ENCODE peak calls at places on chromosomes 1 and 21, in four cellular contexts. X, G, D and Y are unnamed samples. For H3K27me3 and H3K9me3, the result is how much of the 10 kb centered on the place peaks cover.

GRCh38 chr1:154014154-154014910 is 23.8 kb downstream of the RPS27 start:
- DNase-seq in X (no peak), G (no peak), D (no peak), Y (no peak)

GRCh38 chr21:37266515-37267221 is 466 bp downstream of the VPS26C start:
- DNase-seq in X (peak), G (peak), D (peak), Y (peak)

GRCh38 chr1:19347538-19348177 is 35.5 kb downstream of the SLC66A1 start:
- DNase-seq in X (no peak), G (no peak), D (no peak), Y (no peak)

GRCh38 chr1:109240158-109241152 is 8.9 kb upstream of the CELSR2 start:
- DNase-seq in X (peak), G (peak), D (peak), Y (no peak)

GRCh38 chr1:17595602-17595925 is 56.1 kb downstream of the ARHGEF10L start:
- DNase-seq in X (no peak), G (no peak), D (no peak), Y (no peak)

GRCh38 chr1:64511054-64511453 is 41.1 kb downstream of the CACHD1 start:
- DNase-seq in X (no peak), G (no peak), D (no peak), Y (no peak)

GRCh38 chr1:24909388-24909898 is 20.6 kb downstream of the RUNX3 start:
- DNase-seq in X (peak), G (peak), D (peak), Y (peak)

GRCh38 chr1:186429017-186429416 is 31.9 kb downstream of the PDC start:
- DNase-seq in X (no peak), G (no peak), D (no peak), Y (no peak)

GRCh38 chr1:60977661-60978060 is 104.7 kb upstream of the NFIA start:
- DNase-seq in X (no peak), G (no peak), D (no peak), Y (no peak)

GRCh38 chr1:181159451-181160151 is 71.1 kb downstream of the IER5 start:
- DNase-seq in X (peak), G (no peak), D (no peak), Y (peak)

GRCh38 chr1:51752073-51752948 is 126.2 kb downstream of the NRDC start:
- DNase-seq in X (no peak), G (no peak), D (no peak), Y (no peak)

GRCh38 chr1:197303463-197303862 is 35.4 kb downstream of the CRB1 start:
- DNase-seq in X (no peak), G (no peak), D (no peak), Y (no peak)

GRCh38 chr1:66239834-66240233 is 294.1 kb upstream of the SGIP1 start:
- DNase-seq in X (no peak), G (no peak), D (peak), Y (no peak)

GRCh38 chr1:180952657-180953013 is 39.9 kb downstream of the KIAA1614 start:
- DNase-seq in X (no peak), G (no peak), D (no peak), Y (no peak)

GRCh38 chr1:13731897-13732296 is 31.9 kb downstream of the PRDM2 start:
- DNase-seq in X (no peak), G (no peak), D (no peak), Y (no peak)

GRCh38 chr21:34126691-34127090 is 53.3 kb downstream of the MRPS6 start:
- DNase-seq in X (no peak), G (no peak), D (no peak), Y (no peak)

GRCh38 chr1:151839457-151840409 is at the start of gene C2CD4D:
- DNase-seq in X (peak), G (no peak), D (peak), Y (peak)

GRCh38 chr1:66399888-66400529 is 133.9 kb upstream of the SGIP1 start:
- DNase-seq in X (no peak), G (no peak), D (no peak), Y (no peak)

GRCh38 chr21:37712204-37712934 is 203.9 kb downstream of the KCNJ6 start:
- DNase-seq in X (no peak), G (peak), D (peak), Y (peak)

GRCh38 chr1:53826367-53826766 is 11.7 kb downstream of the NDC1 start:
- DNase-seq in X (no peak), G (no peak), D (peak), Y (no peak)

GRCh38 chr1:186188736-186189135 is 186.3 kb downstream of the TPR start:
- DNase-seq in X (no peak), G (no peak), D (no peak), Y (no peak)

GRCh38 chr1:22255341-22256212 is 112.7 kb upstream of the WNT4 start:
- DNase-seq in X (no peak), G (no peak), D (no peak), Y (no peak)

DNA sequence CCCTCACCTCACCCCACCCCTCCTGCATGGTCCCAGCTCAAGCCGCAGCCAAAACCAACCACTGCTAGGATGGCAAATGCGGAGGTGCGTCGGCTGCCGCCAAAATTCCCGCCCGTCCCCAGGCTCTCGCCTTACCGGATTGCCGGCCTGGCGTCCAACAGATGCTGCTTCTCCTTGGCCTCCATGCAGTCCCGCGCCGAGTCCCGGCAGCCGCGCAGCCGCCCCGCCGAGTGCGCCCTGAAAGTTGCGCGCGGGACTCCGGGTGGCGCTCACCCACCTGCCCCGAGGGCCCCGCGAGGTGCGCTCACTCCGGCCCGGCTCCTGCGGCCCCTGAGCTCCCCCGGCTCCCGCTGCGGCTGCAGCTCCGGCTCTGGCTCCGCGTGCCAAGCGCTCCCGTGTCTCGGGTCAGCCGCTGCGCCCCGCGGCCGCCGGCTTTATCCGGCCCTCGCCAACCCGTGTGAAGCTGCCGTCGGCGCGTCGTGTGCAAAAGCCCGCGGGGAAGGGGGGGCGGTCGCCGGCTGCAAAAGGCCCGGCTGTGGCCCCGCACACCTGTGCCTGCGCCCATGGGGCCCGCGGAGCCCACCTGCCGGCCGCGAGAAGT is at the start of gene SLC30A2:
- DNase-seq in X (no peak), G (no peak), D (peak), Y (no peak)
- H3K27me3 ChIP-seq in X (half or more), G (under half), D (half or more), Y (under half)

DNA sequence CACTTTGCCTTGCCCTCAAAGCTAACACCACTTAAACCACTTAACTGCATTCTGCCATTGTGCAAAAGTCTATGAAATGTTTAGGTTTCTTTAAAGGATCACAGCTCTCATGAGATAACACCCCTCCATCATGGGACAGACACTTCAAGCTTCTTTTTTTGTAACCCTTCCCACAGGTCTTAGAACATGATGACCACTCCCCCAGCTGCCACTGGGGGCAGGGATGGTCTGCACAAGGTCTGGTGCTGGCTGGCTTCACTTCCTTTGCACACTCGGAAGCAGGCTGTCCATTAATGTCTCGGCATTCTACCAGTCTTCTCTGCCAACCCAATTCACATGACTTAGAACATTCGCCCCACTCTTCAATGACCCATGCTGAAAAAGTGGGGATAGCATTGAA is 7.7 kb downstream of the ADAMTS1 start:
- DNase-seq in X (no peak), G (no peak), D (no peak), Y (peak)
- H3K9me3 ChIP-seq in X (under half), G (under half), D (under half), Y (under half)

GRCh38 chr1:55134152-55134808 is 80.9 kb downstream of the USP24 start:
- DNase-seq in X (no peak), G (no peak), D (no peak), Y (no peak)

GRCh38 chr1:55131801-55132200 is 83.4 kb downstream of the USP24 start:
- DNase-seq in X (no peak), G (no peak), D (no peak), Y (no peak)

GRCh38 chr1:55128418-55128817 is 86.7 kb downstream of the USP24 start:
- DNase-seq in X (no peak), G (no peak), D (no peak), Y (no peak)

GRCh38 chr1:55129194-55129728 is 85.9 kb downstream of the USP24 start:
- DNase-seq in X (no peak), G (no peak), D (no peak), Y (no peak)

DNA sequence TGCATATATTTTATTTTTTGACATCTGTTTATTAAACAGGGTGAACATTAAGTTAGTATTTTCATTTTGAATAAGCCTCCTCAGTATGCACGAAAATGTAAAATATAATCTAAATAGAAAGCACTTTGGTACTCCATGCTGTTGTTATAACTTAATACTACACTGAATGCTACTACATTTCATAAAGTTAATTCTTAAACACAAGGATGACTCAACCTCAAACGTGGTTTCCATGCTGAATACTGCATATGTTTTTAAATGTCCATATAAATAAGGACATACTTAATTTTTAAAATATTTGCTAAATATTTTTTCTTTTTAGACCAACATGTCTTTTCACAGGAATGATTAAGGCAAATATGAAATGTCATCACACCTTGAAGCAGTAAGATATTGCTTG is 83.9 kb downstream of the USP24 start:
- DNase-seq in X (no peak), G (no peak), D (no peak), Y (no peak)
- H3K27ac ChIP-seq in X (no peak), G (no peak), D (no peak), Y (no peak)

DNA sequence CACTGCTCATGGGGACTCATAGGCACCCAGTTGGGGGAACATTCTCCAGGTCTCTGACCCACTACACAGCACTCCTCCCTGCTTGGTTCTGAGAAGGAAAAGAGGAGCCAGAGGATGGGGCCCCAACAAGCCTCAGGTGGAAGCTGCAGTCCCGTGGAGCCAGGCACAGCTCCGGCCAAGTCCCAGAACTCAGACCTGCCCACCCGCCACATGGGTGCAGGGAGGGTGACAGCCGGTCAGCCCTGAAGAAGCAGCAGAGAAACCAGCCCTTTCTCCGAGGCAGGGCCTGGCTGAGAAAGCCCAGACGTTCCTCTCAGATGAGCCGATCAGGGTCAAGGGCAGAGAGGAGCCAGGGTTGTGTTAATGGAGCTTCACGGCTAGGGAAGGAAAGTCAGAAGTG is 106.5 kb downstream of the PRDM16 start:
- DNase-seq in X (no peak), G (no peak), D (no peak), Y (peak)
- H3K27me3 ChIP-seq in X (under half), G (under half), D (under half), Y (under half)

DNA sequence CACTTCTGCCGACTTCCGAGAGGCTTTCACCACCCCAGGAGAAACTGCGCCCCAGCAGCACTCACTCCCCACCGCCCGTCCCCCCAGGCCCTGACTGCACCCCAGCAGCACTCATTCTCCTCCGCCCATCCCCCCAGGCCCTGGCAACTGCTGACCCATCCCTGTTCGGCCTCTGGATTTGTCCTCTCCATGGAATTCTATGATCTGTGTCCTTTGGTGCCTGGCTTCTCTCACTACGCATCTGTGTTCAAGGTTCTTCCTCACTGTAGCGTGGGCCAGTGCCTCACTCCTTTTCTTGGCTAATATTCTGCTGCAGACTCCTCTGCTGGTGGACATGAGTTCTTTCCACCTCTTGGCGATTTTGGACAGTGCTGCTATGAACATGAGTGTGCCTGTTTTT is 121.8 kb upstream of the ARHGEF16 start:
- DNase-seq in X (no peak), G (no peak), D (no peak), Y (no peak)
- H3K9me3 ChIP-seq in X (under half), G (under half), D (under half), Y (under half)

DNA sequence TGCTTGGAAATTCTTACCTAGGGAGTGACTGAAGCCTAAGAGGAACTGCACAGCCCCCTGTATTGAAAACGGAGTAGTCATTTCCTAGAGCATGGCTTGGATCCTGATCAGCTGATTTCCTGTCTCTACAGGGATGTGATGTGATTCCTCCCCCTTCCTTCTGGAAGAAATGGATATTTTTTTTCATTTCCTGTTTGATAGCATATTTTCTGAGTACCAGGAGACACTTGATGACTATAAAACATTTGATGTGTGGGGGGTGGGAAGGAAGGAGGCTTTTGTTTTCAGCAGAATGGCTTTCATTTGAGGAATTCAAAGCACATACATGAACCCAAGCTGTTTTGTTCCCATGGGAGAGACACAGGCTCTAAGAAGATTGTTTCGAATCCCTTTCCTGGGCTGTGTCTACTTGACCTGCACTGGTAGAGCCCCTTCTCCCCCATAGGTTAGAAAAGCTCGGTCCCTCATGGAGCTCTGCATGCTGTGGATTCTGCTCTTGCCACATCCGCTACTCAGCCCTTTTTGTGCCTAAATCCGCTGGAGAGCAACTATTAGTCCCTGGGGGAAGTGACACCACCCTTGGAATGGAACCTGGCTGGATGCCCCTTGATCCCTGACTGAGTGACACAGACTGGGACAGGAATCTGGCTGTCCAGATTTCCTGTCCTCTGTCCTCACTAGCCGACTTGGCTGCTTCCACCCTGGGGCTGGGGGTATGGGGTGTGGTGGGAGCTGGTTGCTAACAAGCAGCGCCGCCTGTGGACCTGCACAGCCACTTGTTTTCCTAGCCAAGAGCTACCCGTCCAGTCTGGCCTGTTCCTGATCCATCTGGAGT is 71.8 kb upstream of the MACF1 start:
- DNase-seq in X (peak), G (peak), D (peak), Y (peak)
- H3K27ac ChIP-seq in X (peak), G (peak), D (peak), Y (peak)

GRCh38 chr1:78231894-78232293 is 186.1 kb downstream of the GIPC2 start:
- DNase-seq in X (no peak), G (no peak), D (no peak), Y (no peak)

GRCh38 chr1:78232630-78233029 is 186.9 kb downstream of the GIPC2 start:
- DNase-seq in X (no peak), G (no peak), D (no peak), Y (no peak)

GRCh38 chr1:78237364-78237916 is 191.7 kb downstream of the GIPC2 start:
- DNase-seq in X (no peak), G (no peak), D (no peak), Y (peak)

GRCh38 chr1:78240755-78241154 is 195.0 kb downstream of the GIPC2 start:
- DNase-seq in X (no peak), G (no peak), D (peak), Y (no peak)

GRCh38 chr1:78236711-78237110 is 190.9 kb downstream of the GIPC2 start:
- DNase-seq in X (no peak), G (no peak), D (no peak), Y (no peak)
- H3K27me3 ChIP-seq in X (under half), G (under half), D (half or more), Y (under half)